ENCODE peak calls at places on chromosome 11, in seven cellular contexts. W is HCT116, T is transverse colon, F is stomach, N is sigmoid colon, I is K562, G is H1. O is an unnamed sample.

GRCh38 chr11:72832301-72833082 is 18.3 kb downstream of the ATG16L2 start:
- DNase-seq in N (no peak), W (no peak), G (no peak), T (no peak), F (no peak), I (no peak), O (no peak)

GRCh38 chr11:108609681-108610080 is 16.1 kb upstream of the EXPH5 start:
- DNase-seq in N (no peak), I (no peak), T (no peak), G (no peak), F (no peak), W (no peak), O (no peak)

GRCh38 chr11:22792497-22792896 is 37.1 kb downstream of the SVIP start:
- DNase-seq in G (no peak), W (peak; percentile 83), F (no peak), N (no peak), T (no peak), I (peak; percentile 56), O (no peak)

GRCh38 chr11:11977206-11977938 is 31.1 kb downstream of the DKK3 start:
- DNase-seq in I (no peak), N (peak; percentile 93), G (peak; percentile 47), W (peak; percentile 45), F (peak; percentile 74), T (peak; percentile 63), O (peak; percentile 29)

GRCh38 chr11:126880872-126881271 is 119.7 kb downstream of the KIRREL3 start:
- DNase-seq in T (no peak), W (no peak), I (no peak), F (no peak), N (no peak), G (no peak), O (no peak)

GRCh38 chr11:63919267-63920125 is 2.5 kb upstream of the RCOR2 start:
- DNase-seq in N (no peak), I (peak; percentile 62), W (no peak), F (peak; percentile 51), T (peak; percentile 50), G (no peak), O (no peak)

GRCh38 chr11:27248430-27249207 is 114.4 kb downstream of the CCDC34 start:
- DNase-seq in W (no peak), G (no peak), N (no peak), T (no peak), F (no peak), I (no peak), O (no peak)

GRCh38 chr11:12111482-12112149 is 1.2 kb downstream of the MICAL2 start:
- DNase-seq in N (no peak), T (no peak), W (no peak), G (no peak), I (no peak), F (no peak), O (no peak)

GRCh38 chr11:61325649-61326414 is 7.1 kb downstream of the DDB1 start:
- DNase-seq in W (no peak), F (no peak), G (no peak), I (no peak), T (no peak), N (no peak), O (peak; percentile 81)

GRCh38 chr11:117180661-117181585 is 2.4 kb downstream of the SIDT2 start:
- DNase-seq in W (peak; percentile 81), I (peak; percentile 75), G (peak; percentile 89), N (peak; percentile 92), F (peak; percentile 87), T (peak; percentile 87), O (peak; percentile 65)

GRCh38 chr11:74839971-74840370 is 91.3 kb downstream of the RNF169 start:
- DNase-seq in W (no peak), F (no peak), N (no peak), G (no peak), I (peak; percentile 29), T (no peak), O (no peak)

GRCh38 chr11:30346068-30346688 is 23.3 kb downstream of the ARL14EP start:
- DNase-seq in I (peak; percentile 37), N (no peak), G (no peak), F (no peak), W (peak; percentile 15), T (no peak), O (peak; percentile 47)

GRCh38 chr11:119794756-119795155 is 65.8 kb upstream of the NECTIN1 start:
- DNase-seq in W (no peak), T (no peak), I (no peak), F (no peak), G (no peak), N (no peak), O (no peak)

GRCh38 chr11:74397531-74398243 is 546 bp downstream of the PGM2L1 start:
- DNase-seq in G (no peak), T (peak; percentile 62), N (no peak), F (peak; percentile 33), W (peak; percentile 48), I (peak; percentile 41), O (peak; percentile 22)

GRCh38 chr11:10664005-10664404 is 29.6 kb downstream of the IRAG1 start:
- DNase-seq in T (no peak), W (no peak), F (no peak), G (no peak), I (no peak), N (no peak), O (no peak)

GRCh38 chr11:2276280-2276998 is 6.1 kb upstream of the ASCL2 start:
- DNase-seq in N (no peak), W (no peak), F (no peak), T (no peak), G (no peak), I (no peak), O (no peak)

GRCh38 chr11:13119928-13120520 is 110.9 kb downstream of the RASSF10 start:
- DNase-seq in I (no peak), N (no peak), G (no peak), F (no peak), W (no peak), T (no peak), O (no peak)

GRCh38 chr11:102117472-102118113 is 7.3 kb downstream of the YAP1 start:
- DNase-seq in N (no peak), I (no peak), G (peak; percentile 6), W (no peak), T (no peak), F (no peak), O (no peak)

GRCh38 chr11:33157103-33158027 is 3.9 kb downstream of the CSTF3 start:
- DNase-seq in F (no peak), G (no peak), W (no peak), T (no peak), I (no peak), N (no peak), O (no peak)

GRCh38 chr11:71539017-71539416 is 1.2 kb downstream of the KRTAP5-8 start:
- DNase-seq in T (no peak), F (no peak), G (no peak), N (no peak), I (no peak), W (no peak), O (no peak)

GRCh38 chr11:66689661-66690590 is 12.2 kb upstream of the RBM4B start:
- DNase-seq in G (no peak), I (no peak), F (no peak), T (no peak), N (peak; percentile 57), W (no peak), O (no peak)

GRCh38 chr11:62880231-62880802 is 379 bp upstream of the SLC3A2 start:
- DNase-seq in W (no peak), G (no peak), T (no peak), I (peak; percentile 60), N (no peak), F (no peak), O (peak; percentile 37)

GRCh38 chr11:64249038-64249437 is 2.3 kb upstream of the PLCB3 start:
- DNase-seq in G (peak; percentile 58), F (no peak), N (no peak), W (no peak), I (no peak), T (no peak), O (no peak)

GRCh38 chr11:70078796-70079616 is 889 bp downstream of the ANO1 start:
- DNase-seq in N (peak; percentile 64), I (no peak), T (no peak), G (peak; percentile 54), F (no peak), W (no peak), O (no peak)

GRCh38 chr11:57751676-57752253 is at the start of gene BTBD18:
- DNase-seq in T (peak; percentile 48), F (peak; percentile 56), W (no peak), G (peak; percentile 54), N (no peak), I (peak; percentile 44), O (peak; percentile 49)

GRCh38 chr11:132064987-132065620 is 694.7 kb downstream of the NTM start:
- DNase-seq in I (no peak), T (no peak), W (no peak), G (no peak), N (no peak), F (no peak), O (no peak)

GRCh38 chr11:34789196-34789834 is 126.9 kb downstream of the APIP start:
- DNase-seq in G (no peak), N (no peak), T (no peak), W (no peak), F (no peak), I (no peak), O (no peak)
- H3K27ac ChIP-seq in G (no peak overlapping the region), N (no peak overlapping the region), T (peak overlapping the region; percentile 46), W (no peak overlapping the region), F (no peak overlapping the region), I (no peak overlapping the region), O (no peak overlapping the region)

GRCh38 chr11:47177229-47177845 is 658 bp upstream of the ARFGAP2 start:
- DNase-seq in F (peak; percentile 65), T (peak; percentile 73), I (peak; percentile 70), G (peak; percentile 86), W (peak; percentile 69), N (peak; percentile 84), O (peak; percentile 68)
- TF ChIP-seq POLR2AphosphoS5 in F (peak; percentile 17), T (no peak), I (no peak), G (no peak), W (no peak), N (no peak), O (no peak)

DNA sequence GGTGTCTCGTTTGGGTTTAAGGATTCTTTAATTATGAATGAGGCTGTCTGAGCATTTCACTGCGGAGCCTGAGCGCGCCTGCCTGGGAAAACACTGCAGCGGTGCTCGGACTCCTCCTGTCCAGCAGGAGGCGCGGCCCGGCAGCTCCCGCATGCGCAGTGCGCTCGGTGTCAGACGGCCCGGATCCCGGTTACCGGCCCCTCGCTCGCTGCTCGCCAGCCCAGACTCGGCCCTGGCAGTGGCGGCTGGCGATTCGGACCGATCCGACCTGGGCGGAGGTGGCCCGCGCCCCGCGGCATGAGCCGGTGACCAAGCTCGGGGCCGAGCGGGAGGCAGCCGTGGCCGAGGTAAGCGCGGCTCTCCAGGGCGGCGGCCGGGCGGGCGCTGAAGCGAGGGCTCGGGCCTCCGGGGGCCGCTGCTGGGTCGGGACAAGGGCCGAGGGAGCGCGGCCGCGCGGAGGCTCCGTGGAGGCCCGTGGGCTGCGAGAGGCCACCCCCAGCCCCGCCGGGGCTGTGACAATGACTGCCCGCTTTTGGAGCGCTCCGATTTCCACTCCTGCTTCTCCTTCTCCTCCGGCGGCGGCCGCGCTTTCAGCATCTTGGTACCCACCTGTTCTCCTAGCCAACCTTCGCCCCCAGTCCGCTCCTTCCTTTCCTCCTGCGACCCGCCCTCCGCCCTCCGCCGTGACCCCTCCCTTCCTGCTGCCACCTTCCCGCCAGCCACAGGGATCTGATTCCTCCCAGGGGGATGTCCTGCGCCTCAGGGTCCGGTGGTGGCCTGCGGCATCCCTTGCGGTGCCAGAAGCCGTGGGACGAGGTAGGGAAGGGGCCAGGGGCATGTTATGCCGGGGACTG is at the start of gene EXT2:
- DNase-seq in F (peak; percentile 93), W (peak; percentile 49), T (peak; percentile 91), I (peak; percentile 95), N (peak; percentile 94), G (peak; percentile 94), O (peak; percentile 85)
- TF ChIP-seq POLR2A in F (no peak), W (peak; percentile 24), T (peak; percentile 54), I (peak; percentile 60), N (no peak), G (no peak), O (peak; percentile 67)

GRCh38 chr11:113862430-113862829 is 12.9 kb downstream of the USP28 start:
- DNase-seq in N (no peak), I (no peak), F (no peak), W (no peak), G (no peak), T (no peak), O (no peak)
- H3K27ac ChIP-seq in N (no peak overlapping the region), I (no peak overlapping the region), F (no peak overlapping the region), W (no peak overlapping the region), G (no peak overlapping the region), T (no peak overlapping the region), O (no peak overlapping the region)

O was measured in prostate gland.